ENCODE peak calls at places on chromosomes 12 and 14, in five cellular contexts. N, A, E, Z and J are unnamed samples.

GRCh38 chr12:40907115-40907521 is 214.9 kb downstream of the CNTN1 start:
- DNase-seq in N (no peak), A (peak; percentile 81), E (peak; percentile 24), Z (no peak), J (no peak)

GRCh38 chr14:77094672-77095284 is 3.3 kb upstream of the CIPC start:
- DNase-seq in N (peak; percentile 57), A (no peak), E (peak; percentile 73), Z (peak; percentile 67), J (peak; percentile 31)

GRCh38 chr12:129467749-129468148 is 436.1 kb downstream of the TMEM132D start:
- DNase-seq in N (no peak), A (no peak), E (no peak), Z (no peak), J (no peak)

GRCh38 chr12:131989021-131989420 is 39.3 kb downstream of the EP400 start:
- DNase-seq in N (no peak), A (no peak), E (no peak), Z (no peak), J (no peak)

GRCh38 chr14:71246539-71246938 is 339.3 kb downstream of the PCNX1 start:
- DNase-seq in N (no peak), A (no peak), E (no peak), Z (no peak), J (no peak)

GRCh38 chr14:46596236-46596635 is 55.3 kb downstream of the RPL10L start:
- DNase-seq in N (no peak), A (no peak), E (no peak), Z (no peak), J (no peak)

GRCh38 chr14:74875941-74876913 is at the start of gene PROX2:
- DNase-seq in N (no peak), A (no peak), E (no peak), Z (no peak), J (peak; percentile 10)

GRCh38 chr12:113396828-113397496 is 6.7 kb downstream of the SDS start:
- DNase-seq in N (no peak), A (no peak), E (no peak), Z (no peak), J (peak; percentile 17)

GRCh38 chr12:117901631-117902030 is 67.2 kb downstream of the KSR2 start:
- DNase-seq in N (no peak), A (no peak), E (no peak), Z (no peak), J (no peak)

GRCh38 chr14:67618617-67619063 is 1.1 kb upstream of the ARG2 start:
- DNase-seq in N (no peak), A (peak; percentile 20), E (peak; percentile 67), Z (no peak), J (no peak)

GRCh38 chr12:74449872-74450271 is 87.8 kb upstream of the ATXN7L3B start:
- DNase-seq in N (no peak), A (peak; percentile 48), E (no peak), Z (no peak), J (no peak)

GRCh38 chr12:105357162-105357691 is 26.7 kb downstream of the C12orf75 start:
- DNase-seq in N (no peak), A (no peak), E (no peak), Z (no peak), J (no peak)

GRCh38 chr12:88723219-88723618 is 142.9 kb upstream of the KITLG start:
- DNase-seq in N (no peak), A (peak; percentile 34), E (no peak), Z (no peak), J (no peak)

GRCh38 chr12:78703820-78704525 is 160.6 kb upstream of the SYT1 start:
- DNase-seq in N (peak; percentile 76), A (peak; percentile 50), E (peak; percentile 8), Z (no peak), J (no peak)

GRCh38 chr12:64650762-64651161 is 40.5 kb downstream of the RASSF3 start:
- DNase-seq in N (peak; percentile 75), A (peak; percentile 57), E (peak; percentile 49), Z (no peak), J (no peak)

GRCh38 chr14:96735509-96735908 is 61.7 kb upstream of the VRK1 start:
- DNase-seq in N (no peak), A (no peak), E (no peak), Z (no peak), J (no peak)

GRCh38 chr12:25691865-25692114 is 138.7 kb upstream of the LMNTD1 start:
- DNase-seq in N (no peak), A (no peak), E (no peak), Z (no peak), J (no peak)

GRCh38 chr14:55240526-55241178 is 30.6 kb upstream of the FBXO34 start:
- DNase-seq in N (no peak), A (no peak), E (no peak), Z (no peak), J (no peak)

GRCh38 chr14:77139540-77140342 is 1.9 kb downstream of the ZDHHC22 start:
- DNase-seq in N (no peak), A (no peak), E (peak; percentile 89), Z (no peak), J (peak; percentile 36)

GRCh38 chr12:101927042-101927441 is 49.7 kb downstream of the DRAM1 start:
- DNase-seq in N (no peak), A (no peak), E (no peak), Z (no peak), J (no peak)

GRCh38 chr12:47736877-47737676 is 11.8 kb upstream of the ENDOU start:
- DNase-seq in N (no peak), A (no peak), E (no peak), Z (peak; percentile 91), J (peak; percentile 44)

DNA sequence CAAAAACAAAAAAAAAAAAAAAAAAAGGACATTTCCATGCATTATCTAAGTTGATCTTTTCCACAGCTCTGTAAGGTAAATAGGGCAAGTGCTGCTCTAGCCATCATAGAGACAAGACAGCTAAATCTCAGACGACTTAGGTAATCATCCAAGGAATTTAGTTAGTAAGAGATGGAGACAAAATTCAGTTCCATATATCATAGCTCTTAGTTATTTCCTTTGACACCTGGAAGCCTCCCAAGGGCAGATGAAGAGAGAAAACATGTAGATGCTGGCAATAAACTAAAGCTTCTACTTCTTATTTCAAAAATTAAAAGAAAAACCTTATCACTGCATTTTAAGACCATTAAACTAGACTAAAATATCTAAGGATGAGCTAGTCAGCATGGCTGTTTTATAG is 48.6 kb downstream of the ST8SIA1 start:
- DNase-seq in N (no peak), A (no peak), E (no peak), Z (no peak), J (no peak)
- H3K27ac ChIP-seq in N (no peak overlapping the region), A (no peak overlapping the region), E (no peak overlapping the region), Z (no peak overlapping the region), J (no peak overlapping the region)

GRCh38 chr12:76259071-76259470 is 89.1 kb downstream of the BBS10 start:
- DNase-seq in N (no peak), A (no peak), E (no peak), Z (no peak), J (no peak)
- H3K27ac ChIP-seq in N (no peak overlapping the region), A (peak overlapping the region; percentile 92), E (no peak overlapping the region), Z (no peak overlapping the region), J (no peak overlapping the region)

GRCh38 chr14:59905193-59905592 is 14.8 kb upstream of the LRRC9 start:
- DNase-seq in N (no peak), A (no peak), E (no peak), Z (no peak), J (no peak)

GRCh38 chr14:59900536-59900935 is 19.4 kb upstream of the LRRC9 start:
- DNase-seq in N (no peak), A (no peak), E (no peak), Z (no peak), J (no peak)

DNA sequence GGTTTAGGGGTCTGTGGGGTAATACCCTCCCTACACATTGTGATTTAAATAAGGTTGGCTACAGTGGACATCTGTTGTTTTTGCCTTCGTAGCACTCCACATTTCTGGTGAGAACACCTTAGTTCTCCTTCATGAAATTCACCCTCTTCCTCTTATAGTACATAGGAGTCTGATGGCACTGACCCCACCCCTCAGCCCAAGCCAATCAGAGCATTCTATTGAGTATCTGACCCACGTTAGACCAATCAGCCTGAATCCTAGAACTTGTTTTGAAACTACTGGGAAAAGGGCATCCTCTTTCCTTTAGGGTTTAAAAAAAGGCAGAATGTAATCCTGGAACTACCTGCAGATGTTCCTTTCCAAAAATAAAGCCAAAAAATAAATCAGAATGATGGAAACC is 15.8 kb upstream of the LRRC9 start:
- DNase-seq in N (no peak), A (no peak), E (no peak), Z (no peak), J (no peak)
- H3K27ac ChIP-seq in N (no peak overlapping the region), A (no peak overlapping the region), E (no peak overlapping the region), Z (no peak overlapping the region), J (no peak overlapping the region)

GRCh38 chr12:3103806-3104205 is 26.6 kb downstream of the TSPAN9 start:
- DNase-seq in N (no peak), A (no peak), E (no peak), Z (no peak), J (no peak)
- H3K27ac ChIP-seq in N (no peak overlapping the region), A (no peak overlapping the region), E (no peak overlapping the region), Z (no peak overlapping the region), J (no peak overlapping the region)

GRCh38 chr12:62933220-62933870 is 1.6 kb downstream of the PPM1H start:
- DNase-seq in N (no peak), A (no peak), E (peak; percentile 72), Z (peak; percentile 38), J (peak; percentile 51)
- H3K27ac ChIP-seq in N (peak overlapping the region; percentile 84), A (no peak overlapping the region), E (peak overlapping the region; percentile 79), Z (no peak overlapping the region), J (peak overlapping the region; percentile 93)

DNA sequence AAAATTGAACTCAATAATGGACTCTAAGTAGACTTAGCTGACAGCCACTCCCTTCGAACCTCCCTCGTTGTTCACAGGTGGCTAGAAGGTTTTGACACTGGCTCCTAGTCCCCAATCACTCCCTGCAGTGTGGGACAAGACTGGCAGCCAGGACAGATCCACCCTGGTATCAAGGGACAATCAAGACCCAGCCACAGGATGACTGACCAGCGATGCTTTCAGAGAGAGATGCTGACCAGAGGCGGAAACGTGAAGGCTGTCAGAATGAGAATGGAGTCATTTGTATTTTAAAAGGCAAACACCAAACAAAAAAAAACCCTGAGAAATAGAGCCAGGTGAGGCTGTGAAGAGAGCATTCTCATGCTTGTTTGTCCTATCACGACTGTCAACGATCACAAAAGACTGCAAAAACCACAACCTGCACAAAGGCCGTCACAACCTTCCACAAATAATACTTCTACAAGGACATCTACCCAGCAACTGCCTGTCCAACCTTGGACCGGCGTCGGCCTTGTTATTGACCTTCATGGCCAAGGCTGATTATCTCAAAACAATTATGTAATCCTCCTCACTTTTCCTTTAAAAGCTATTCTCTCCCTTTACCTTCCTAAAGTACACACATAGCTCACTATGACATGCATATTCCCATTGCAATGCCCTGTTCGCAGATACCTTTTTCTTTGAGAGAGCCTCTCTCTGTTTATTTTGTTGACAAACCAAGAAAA is 13.2 kb downstream of the EIF5 start:
- DNase-seq in N (no peak), A (no peak), E (no peak), Z (no peak), J (no peak)
- H3K27ac ChIP-seq in N (no peak overlapping the region), A (no peak overlapping the region), E (no peak overlapping the region), Z (no peak overlapping the region), J (no peak overlapping the region)